ENCODE peak calls at places on chromosomes 7 and 10, in four cellular contexts. D is upper lobe of right lung, F is neural crest cell, M is A549. G is an unnamed sample.

GRCh38 chr10:34504534-34504933 is 310.6 kb downstream of the PARD3 start:
- DNase-seq in D (no peak), F (no peak), M (peak), G (no peak)

GRCh38 chr10:34223658-34224057 is 591.4 kb downstream of the PARD3 start:
- DNase-seq in D (no peak), F (no peak), M (no peak), G (no peak)

GRCh38 chr7:377069-378040 is 87.4 kb downstream of the FOXL3 start:
- DNase-seq in D (peak), F (no peak), M (no peak), G (peak)

GRCh38 chr7:40219917-40220316 is 85.1 kb downstream of the SUGCT start:
- DNase-seq in D (no peak), F (no peak), M (no peak), G (no peak)

GRCh38 chr7:3266240-3266639 is 34.8 kb upstream of the SDK1 start:
- DNase-seq in D (no peak), F (no peak), M (no peak), G (no peak)

GRCh38 chr7:100431286-100431735 is 1.7 kb downstream of the MEPCE start:
- DNase-seq in D (no peak), F (no peak), M (no peak), G (no peak)

GRCh38 chr10:79289801-79290200 is 57.5 kb upstream of the PPIF start:
- DNase-seq in D (no peak), F (no peak), M (no peak), G (no peak)

GRCh38 chr10:77041636-77042258 is 595.9 kb downstream of the KCNMA1 start:
- DNase-seq in D (no peak), F (no peak), M (no peak), G (no peak)

GRCh38 chr10:71266147-71266917 is 52.7 kb upstream of the SLC29A3 start:
- DNase-seq in D (peak), F (no peak), M (no peak), G (no peak)

GRCh38 chr7:101629171-101629570 is at the start of gene MYL10:
- DNase-seq in D (no peak), F (no peak), M (no peak), G (no peak)

GRCh38 chr7:101628522-101628921 is 574 bp downstream of the MYL10 start:
- DNase-seq in D (no peak), F (no peak), M (no peak), G (no peak)

GRCh38 chr7:101632641-101633040 is 3.5 kb upstream of the MYL10 start:
- DNase-seq in D (no peak), F (no peak), M (no peak), G (no peak)

GRCh38 chr7:101631224-101631714 is 2.2 kb upstream of the MYL10 start:
- DNase-seq in D (no peak), F (no peak), M (no peak), G (no peak)

DNA sequence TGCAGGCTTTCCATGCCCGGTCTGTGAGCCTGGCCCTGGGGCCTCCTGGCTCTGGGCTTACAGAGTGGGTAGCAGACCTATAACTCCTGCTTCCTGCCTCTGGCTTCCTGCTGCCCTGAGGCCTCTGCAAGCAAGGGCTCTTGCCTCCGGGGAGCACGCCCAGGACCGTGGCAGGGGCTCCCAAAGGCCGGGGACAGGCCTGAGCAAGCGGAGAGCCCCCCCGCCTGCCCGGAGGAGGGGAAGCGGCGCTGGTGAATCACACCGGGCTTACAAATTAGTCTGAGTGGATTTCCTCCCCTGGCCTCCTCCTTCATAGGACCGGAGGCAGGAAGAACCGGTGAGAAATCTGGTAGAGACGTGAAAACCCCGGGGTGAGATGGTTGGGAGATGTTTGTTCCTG is 1.5 kb upstream of the MYL10 start:
- DNase-seq in D (no peak), F (no peak), M (no peak), G (no peak)
- TF ChIP-seq CTCF in D (no peak), F (no peak), M (no peak), G (no peak)

GRCh38 chr7:134016942-134017303 is 110.2 kb upstream of the LRGUK start:
- DNase-seq in D (no peak), F (no peak), M (no peak), G (no peak)
- TF ChIP-seq CTCF in D (no peak), F (peak), M (peak), G (peak)

GRCh38 chr10:75408512-75408881 is 6.9 kb upstream of the ZNF503 start:
- DNase-seq in D (peak), F (no peak), M (peak), G (no peak)

GRCh38 chr10:75410135-75410787 is 8.7 kb upstream of the ZNF503 start:
- DNase-seq in D (no peak), F (no peak), M (no peak), G (no peak)

GRCh38 chr10:75407296-75407715 is 5.7 kb upstream of the ZNF503 start:
- DNase-seq in D (peak), F (peak), M (no peak), G (no peak)

GRCh38 chr10:75407716-75408511 is 6.3 kb upstream of the ZNF503 start:
- DNase-seq in D (peak), F (peak), M (no peak), G (peak)

DNA sequence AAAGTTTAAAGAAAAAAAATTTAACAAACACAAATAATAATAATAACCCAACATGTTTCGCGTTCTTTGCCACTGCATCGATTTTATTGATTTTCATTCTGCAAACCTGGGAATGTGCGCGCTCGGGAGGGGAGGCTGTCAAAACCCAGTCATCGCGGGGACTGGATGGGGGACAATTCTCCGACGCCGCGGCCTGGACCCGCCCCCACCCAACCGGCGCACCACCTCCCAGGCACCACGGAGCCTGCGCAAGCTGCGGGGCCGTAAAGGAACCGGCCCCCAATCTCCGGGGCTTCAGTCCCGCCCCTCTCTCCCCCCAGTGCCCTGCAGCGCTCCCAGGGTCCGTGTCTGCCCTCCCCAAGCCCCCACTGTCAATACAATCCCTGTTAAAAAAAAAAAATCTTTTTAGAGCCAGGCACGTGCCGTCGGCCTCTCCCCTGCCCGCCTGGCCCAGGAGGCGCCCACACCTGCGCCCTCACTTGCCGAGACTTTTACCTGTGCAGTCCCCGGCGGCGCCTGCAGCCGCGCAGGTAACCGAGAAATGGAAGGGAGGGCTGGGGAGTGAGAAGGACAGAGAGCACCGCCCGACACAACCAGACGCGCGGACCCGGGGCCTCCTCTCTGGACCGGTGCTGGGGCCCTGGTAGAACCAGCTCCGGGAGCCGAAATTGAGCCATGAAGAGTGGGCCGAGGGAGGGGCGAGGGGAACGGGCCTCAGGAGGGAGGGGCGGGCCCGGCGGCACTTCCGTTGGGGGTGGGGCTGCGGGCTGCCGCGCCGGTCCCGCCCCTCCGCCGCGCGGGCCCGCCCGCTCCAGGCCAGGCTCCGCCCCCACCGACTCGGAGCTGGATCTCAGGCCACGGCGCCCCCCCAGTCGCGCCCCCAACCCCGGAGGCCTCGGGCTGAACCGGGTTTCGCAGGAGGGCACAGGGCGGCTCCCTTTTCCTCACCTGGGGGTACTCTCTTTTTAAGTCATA is 7.6 kb upstream of the ZNF503 start:
- DNase-seq in D (peak), F (peak), M (peak), G (peak)
- TF ChIP-seq CTCF in D (no peak), F (peak), M (peak), G (no peak)

DNA sequence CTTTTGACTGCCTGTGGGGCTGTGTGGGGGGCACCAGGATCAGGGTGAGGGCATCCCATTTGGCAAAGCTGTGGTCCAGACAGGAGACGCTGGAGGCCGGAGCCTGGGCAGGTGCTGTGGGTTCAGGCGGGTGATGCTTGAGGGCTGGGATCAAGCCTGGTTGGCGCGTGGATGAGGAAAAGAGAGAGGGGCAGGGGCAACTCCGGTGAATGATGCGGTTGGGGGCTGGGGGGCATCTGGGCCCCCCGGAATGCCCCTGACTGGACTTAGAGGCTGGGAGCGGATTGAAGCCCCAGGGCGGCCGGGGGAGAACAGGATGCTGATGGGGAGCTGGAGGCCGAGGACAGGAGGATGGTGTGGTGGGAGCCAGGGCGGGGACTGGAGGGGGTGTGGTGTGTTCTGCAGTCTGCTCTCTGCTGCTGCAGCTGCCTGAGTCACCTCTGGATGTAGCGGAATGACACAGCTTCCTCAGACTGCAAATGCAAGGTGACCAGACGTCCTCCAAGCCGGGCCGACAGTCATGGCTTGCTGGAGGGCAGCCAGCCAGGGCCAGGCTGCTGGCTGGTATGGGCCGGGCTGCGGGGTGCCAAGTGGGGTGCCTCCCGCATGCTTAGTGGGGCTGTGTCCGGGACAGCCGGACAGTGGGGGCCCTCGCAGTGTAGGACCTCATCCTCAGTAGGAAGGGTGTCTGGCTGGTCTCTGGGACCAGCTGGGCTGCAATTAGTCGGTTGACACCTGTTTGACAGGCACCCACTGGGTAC is 3.2 kb downstream of the MAFK start:
- DNase-seq in D (no peak), F (no peak), M (peak), G (no peak)
- TF ChIP-seq CTCF in D (no peak), F (no peak), M (no peak), G (no peak)

GRCh38 chr7:42843209-42843800 is 68.6 kb downstream of the C7orf25 start:
- DNase-seq in D (peak), F (peak), M (peak), G (no peak)
- TF ChIP-seq CTCF in D (peak), F (peak), M (peak), G (peak)

DNA sequence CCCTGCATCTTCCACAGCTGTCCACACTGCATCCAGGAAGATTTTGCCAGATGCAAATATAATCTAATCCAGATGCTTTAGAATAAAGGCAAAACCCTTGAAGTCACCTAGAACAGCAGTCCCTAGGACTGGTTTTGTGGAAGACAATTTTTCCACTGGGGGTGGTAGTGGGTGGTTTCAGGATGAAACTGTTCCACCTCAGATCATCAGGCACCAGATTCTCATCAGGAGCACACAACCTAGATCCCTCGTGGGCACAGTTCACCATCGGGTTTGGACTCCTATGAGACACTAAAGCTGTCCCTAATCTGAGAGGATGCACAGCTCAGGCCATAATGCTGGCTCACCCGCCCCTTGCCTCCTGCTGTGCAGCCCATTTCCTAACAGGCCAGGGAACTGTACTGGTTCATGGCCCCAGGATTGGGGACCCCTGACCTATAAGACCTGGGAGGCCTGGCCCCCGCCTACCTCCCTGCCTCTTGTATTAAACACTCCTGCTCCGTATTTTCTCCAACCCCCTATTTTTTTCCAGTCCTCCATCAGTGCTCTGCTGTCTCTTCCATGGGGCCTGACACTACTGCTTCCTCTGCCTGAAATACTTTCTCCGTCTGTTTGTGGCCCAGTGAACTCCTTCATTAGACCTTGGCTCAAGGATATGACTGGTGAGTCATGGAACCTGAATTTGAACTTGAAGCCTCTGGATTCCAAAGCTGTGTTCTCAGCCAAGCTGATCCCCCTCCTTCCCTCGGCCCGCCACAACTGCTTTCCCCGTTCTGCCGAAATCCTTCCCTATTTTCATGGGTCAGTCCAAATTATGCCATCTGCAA is 79.9 kb upstream of the RHEB start:
- DNase-seq in D (no peak), F (no peak), M (peak), G (peak)
- TF ChIP-seq CTCF in D (no peak), F (no peak), M (no peak), G (no peak)

GRCh38 chr10:127196227-127196954 is at the start of gene INSYN2A:
- DNase-seq in D (no peak), F (peak), M (peak), G (no peak)
- TF ChIP-seq CTCF in D (no peak), F (peak), M (peak), G (peak)

G was measured in type B pancreatic cell.